ENCODE peak calls at places on chromosomes 3 and 15, in six cellular contexts. T is IMR-90, C is neuronal stem cell, Y is mesenchymal stem cell, V is H1, Q is mesendoderm. B is an unnamed sample.

GRCh38 chr3:94099311-94099710 is 36.5 kb downstream of the NSUN3 start:
- DNase-seq in Q (no peak), T (no peak), Y (no peak), V (no peak), C (no peak), B (no peak)

GRCh38 chr3:102113421-102114041 is 264.2 kb downstream of the NFKBIZ start:
- DNase-seq in Q (no peak), Y (no peak), T (peak), V (no peak), C (no peak), B (no peak)

GRCh38 chr15:77457619-77458265 is 37.1 kb downstream of the HMG20A start:
- DNase-seq in T (peak), C (no peak), V (no peak), Q (no peak), Y (peak), B (no peak)

GRCh38 chr15:89381888-89382287 is 47.3 kb upstream of the POLG start:
- DNase-seq in C (no peak), V (no peak), T (no peak), Q (no peak), Y (no peak), B (no peak)

GRCh38 chr15:52789008-52789600 is 1.0 kb downstream of the ONECUT1 start:
- DNase-seq in T (no peak), Q (no peak), V (no peak), C (no peak), Y (no peak), B (no peak)

GRCh38 chr3:124760601-124761000 is 30.3 kb downstream of the UMPS start:
- DNase-seq in V (no peak), T (peak), Q (peak), Y (peak), C (no peak), B (no peak)

GRCh38 chr3:144810150-144810549 is 838.5 kb downstream of the DIPK2A start:
- DNase-seq in T (no peak), Q (no peak), V (no peak), C (no peak), Y (no peak), B (no peak)

GRCh38 chr15:51051776-51052175 is 42.9 kb downstream of the TNFAIP8L3 start:
- DNase-seq in T (no peak), V (no peak), C (no peak), Q (no peak), Y (no peak), B (no peak)

GRCh38 chr3:100492810-100493140 is 356 bp downstream of the TMEM45A start:
- DNase-seq in C (no peak), T (no peak), Q (no peak), Y (no peak), V (no peak), B (no peak)

GRCh38 chr15:73688455-73688854 is 4.3 kb downstream of the CD276 start:
- DNase-seq in Y (peak), T (peak), C (no peak), Q (no peak), V (no peak), B (peak)

GRCh38 chr3:133578548-133579191 is 5.2 kb downstream of the CDV3 start:
- DNase-seq in T (peak), Y (peak), C (no peak), Q (peak), V (no peak), B (no peak)

GRCh38 chr3:62188547-62189375 is 184.6 kb downstream of the FEZF2 start:
- DNase-seq in Y (peak), T (peak), V (peak), Q (peak), C (peak), B (peak)

GRCh38 chr3:153350420-153350819 is 188.4 kb downstream of the RAP2B start:
- DNase-seq in V (no peak), T (peak), Q (peak), Y (peak), C (no peak), B (no peak)

GRCh38 chr3:81726132-81726531 is 35.3 kb downstream of the GBE1 start:
- DNase-seq in Q (no peak), Y (peak), T (peak), C (no peak), V (no peak), B (no peak)

GRCh38 chr15:44738340-44738984 is 2.1 kb downstream of the TRIM69 start:
- DNase-seq in C (peak), Q (peak), T (peak), V (no peak), Y (peak), B (no peak)

GRCh38 chr3:45503904-45504651 is 90.5 kb upstream of the LIMD1 start:
- DNase-seq in Q (no peak), T (no peak), Y (no peak), C (no peak), V (no peak), B (no peak)

GRCh38 chr3:43247556-43248186 is 38.7 kb upstream of the SNRK start:
- DNase-seq in Y (no peak), Q (no peak), C (no peak), T (no peak), V (no peak), B (no peak)

GRCh38 chr15:72365844-72366243 is 10.0 kb downstream of the HEXA start:
- DNase-seq in Y (no peak), C (no peak), V (no peak), T (no peak), Q (no peak), B (no peak)

GRCh38 chr3:189903562-189904250 is 217.0 kb downstream of the P3H2 start:
- DNase-seq in Q (no peak), V (no peak), Y (no peak), T (no peak), C (no peak), B (no peak)

GRCh38 chr3:14847613-14848541 is 29.1 kb downstream of the FGD5 start:
- DNase-seq in V (peak), C (no peak), T (no peak), Q (peak), Y (no peak), B (peak)

GRCh38 chr15:99683000-99683670 is 50.1 kb downstream of the LYSMD4 start:
- DNase-seq in C (no peak), T (peak), Q (no peak), V (no peak), Y (peak), B (no peak)

GRCh38 chr15:35168464-35168863 is 83.4 kb upstream of the NANOGP8 start:
- DNase-seq in C (no peak), T (peak), V (no peak), Y (peak), Q (no peak), B (no peak)

GRCh38 chr3:43259626-43260025 is 26.7 kb upstream of the SNRK start:
- DNase-seq in Q (no peak), T (no peak), C (no peak), V (no peak), Y (peak), B (no peak)

GRCh38 chr3:175726228-175726627 is 867.1 kb downstream of the NAALADL2 start:
- DNase-seq in T (no peak), Q (no peak), C (no peak), Y (no peak), V (no peak), B (no peak)

GRCh38 chr3:55169608-55170010 is 241.8 kb upstream of the LRTM1 start:
- DNase-seq in Q (no peak), V (no peak), T (peak), C (no peak), Y (peak), B (no peak)

GRCh38 chr3:130950641-130951040 is 56.8 kb downstream of the ATP2C1 start:
- DNase-seq in C (no peak), V (no peak), Q (no peak), Y (peak), T (peak), B (no peak)

GRCh38 chr15:88613074-88613944 is 7.8 kb upstream of the AEN start:
- DNase-seq in V (peak), T (peak), Q (peak), Y (peak), C (no peak), B (peak)

GRCh38 chr3:9727041-9727595 is 4.4 kb upstream of the BRPF1 start:
- DNase-seq in Y (no peak), T (no peak), C (no peak), V (peak), Q (peak), B (peak)

GRCh38 chr15:81941479-81941878 is 104.3 kb downstream of the MEX3B start:
- DNase-seq in Y (peak), V (no peak), Q (no peak), T (no peak), C (no peak), B (no peak)

GRCh38 chr3:42847731-42848130 is 27.9 kb downstream of the CYP8B1 start:
- DNase-seq in Q (peak), V (no peak), C (no peak), Y (no peak), T (no peak), B (peak)

GRCh38 chr15:65034719-65035118 is 5.3 kb upstream of the MTFMT start:
- DNase-seq in V (no peak), T (no peak), C (no peak), Y (no peak), Q (no peak), B (no peak)

GRCh38 chr3:114518409-114518808 is 224.6 kb downstream of the TIGIT start:
- DNase-seq in T (no peak), V (no peak), Q (peak), C (no peak), Y (no peak), B (no peak)

GRCh38 chr3:66597316-66597863 is 96.6 kb upstream of the LRIG1 start:
- DNase-seq in T (no peak), Q (peak), Y (no peak), C (no peak), V (no peak), B (no peak)

GRCh38 chr3:47161983-47162694 is 1.8 kb downstream of the SETD2 start:
- DNase-seq in T (no peak), Y (peak), Q (no peak), V (no peak), C (no peak), B (no peak)

GRCh38 chr15:78988361-78988911 is 43.6 kb upstream of the CTSH start:
- DNase-seq in Q (peak), Y (peak), T (peak), C (no peak), V (no peak), B (no peak)

GRCh38 chr3:94066829-94067470 is 4.1 kb downstream of the NSUN3 start:
- DNase-seq in V (no peak), T (no peak), Y (no peak), Q (peak), C (no peak), B (no peak)

GRCh38 chr3:166013073-166013679 is 176.0 kb upstream of the BCHE start:
- DNase-seq in Y (peak), T (peak), Q (peak), C (peak), V (no peak), B (no peak)

GRCh38 chr3:112789787-112790186 is 56.9 kb downstream of the CD200R1L start:
- DNase-seq in V (no peak), Q (no peak), C (no peak), Y (peak), T (peak), B (no peak)

GRCh38 chr3:112794622-112795172 is 52.0 kb downstream of the CD200R1L start:
- DNase-seq in V (no peak), C (no peak), T (no peak), Q (peak), Y (peak), B (no peak)

GRCh38 chr3:112793311-112794081 is 53.2 kb downstream of the CD200R1L start:
- DNase-seq in T (no peak), V (no peak), Y (no peak), C (no peak), Q (no peak), B (no peak)
- H3K23ac ChIP-seq in T (no peak), V (no peak), Y (no peak), C (no peak), Q (no peak), B (no peak)

GRCh38 chr3:111890051-111890580 is 31.1 kb downstream of the PHLDB2 start:
- DNase-seq in Y (no peak), V (no peak), C (no peak), T (no peak), Q (no peak), B (no peak)

GRCh38 chr3:111892070-111892469 is 33.0 kb downstream of the PHLDB2 start:
- DNase-seq in C (no peak), T (no peak), Q (no peak), V (no peak), Y (no peak), B (no peak)

GRCh38 chr3:111899966-111900365 is 40.9 kb downstream of the PHLDB2 start:
- DNase-seq in Y (no peak), T (no peak), Q (no peak), C (no peak), V (no peak), B (no peak)

DNA sequence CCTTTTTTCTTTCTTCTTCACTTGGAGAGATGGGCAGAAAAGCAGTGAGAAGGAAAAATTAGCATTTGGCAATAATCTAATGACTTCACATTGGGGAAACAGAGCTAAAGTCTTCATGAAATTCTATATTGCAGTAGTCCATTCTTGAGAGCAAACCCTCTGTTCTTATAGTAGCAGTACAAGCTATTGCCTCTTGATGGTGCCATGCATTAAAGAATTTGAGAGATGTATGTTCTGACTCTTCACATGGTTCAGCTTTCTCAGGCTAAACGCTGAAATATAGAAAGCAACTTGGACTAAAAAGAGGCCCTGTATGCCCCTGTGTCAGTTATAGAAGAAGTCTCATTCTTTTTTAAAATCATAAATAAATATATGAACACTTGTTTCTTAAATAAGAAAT is 36.0 kb downstream of the PHLDB2 start:
- DNase-seq in Y (peak), Q (peak), V (no peak), T (peak), C (no peak), B (no peak)
- H2BK15ac ChIP-seq in Y (no peak), Q (no peak), V (no peak), T (no peak), C (no peak), B (no peak)

GRCh38 chr15:71197620-71198019 is 82.3 kb downstream of the THSD4 start:
- DNase-seq in T (no peak), C (no peak), V (no peak), Q (no peak), Y (no peak), B (no peak)

GRCh38 chr15:71202712-71203111 is 87.4 kb downstream of the THSD4 start:
- DNase-seq in C (no peak), V (no peak), T (no peak), Y (no peak), Q (peak), B (peak)

GRCh38 chr15:71201471-71201870 is 86.2 kb downstream of the THSD4 start:
- DNase-seq in C (no peak), T (no peak), Y (no peak), V (no peak), Q (no peak), B (no peak)

GRCh38 chr15:71198846-71199245 is 83.6 kb downstream of the THSD4 start:
- DNase-seq in Q (no peak), Y (no peak), C (no peak), T (peak), V (no peak), B (no peak)

GRCh38 chr15:71199384-71200351 is 84.4 kb downstream of the THSD4 start:
- DNase-seq in V (no peak), Y (peak), Q (peak), T (peak), C (no peak), B (no peak)
- H3K23ac ChIP-seq in V (no peak), Y (no peak), Q (no peak), T (peak), C (peak), B (no peak)

GRCh38 chr15:40722934-40723333 is 28.0 kb downstream of the RAD51 start:
- DNase-seq in Y (peak), Q (no peak), V (no peak), T (peak), C (no peak), B (no peak)
- H2BK15ac ChIP-seq in Y (no peak), Q (no peak), V (no peak), T (no peak), C (no peak), B (no peak)

GRCh38 chr3:113129168-113129567 is 82.2 kb upstream of the BOC start:
- DNase-seq in C (no peak), Y (no peak), T (no peak), V (no peak), Q (no peak), B (no peak)
- H3K23ac ChIP-seq in C (no peak), Y (no peak), T (no peak), V (no peak), Q (no peak), B (no peak)

GRCh38 chr15:75238150-75238549 is 20.0 kb upstream of the GOLGA6C start:
- DNase-seq in Q (no peak), V (no peak), T (no peak), Y (no peak), C (no peak), B (no peak)

GRCh38 chr15:75234191-75234810 is 23.8 kb upstream of the GOLGA6C start:
- DNase-seq in Q (no peak), C (no peak), V (no peak), T (no peak), Y (no peak), B (no peak)

GRCh38 chr15:75235051-75235673 is 23.0 kb upstream of the GOLGA6C start:
- DNase-seq in T (no peak), V (no peak), Q (no peak), Y (no peak), C (no peak), B (no peak)

GRCh38 chr15:75237316-75237982 is 20.7 kb upstream of the GOLGA6C start:
- DNase-seq in T (no peak), Y (no peak), Q (no peak), C (no peak), V (no peak), B (no peak)

DNA sequence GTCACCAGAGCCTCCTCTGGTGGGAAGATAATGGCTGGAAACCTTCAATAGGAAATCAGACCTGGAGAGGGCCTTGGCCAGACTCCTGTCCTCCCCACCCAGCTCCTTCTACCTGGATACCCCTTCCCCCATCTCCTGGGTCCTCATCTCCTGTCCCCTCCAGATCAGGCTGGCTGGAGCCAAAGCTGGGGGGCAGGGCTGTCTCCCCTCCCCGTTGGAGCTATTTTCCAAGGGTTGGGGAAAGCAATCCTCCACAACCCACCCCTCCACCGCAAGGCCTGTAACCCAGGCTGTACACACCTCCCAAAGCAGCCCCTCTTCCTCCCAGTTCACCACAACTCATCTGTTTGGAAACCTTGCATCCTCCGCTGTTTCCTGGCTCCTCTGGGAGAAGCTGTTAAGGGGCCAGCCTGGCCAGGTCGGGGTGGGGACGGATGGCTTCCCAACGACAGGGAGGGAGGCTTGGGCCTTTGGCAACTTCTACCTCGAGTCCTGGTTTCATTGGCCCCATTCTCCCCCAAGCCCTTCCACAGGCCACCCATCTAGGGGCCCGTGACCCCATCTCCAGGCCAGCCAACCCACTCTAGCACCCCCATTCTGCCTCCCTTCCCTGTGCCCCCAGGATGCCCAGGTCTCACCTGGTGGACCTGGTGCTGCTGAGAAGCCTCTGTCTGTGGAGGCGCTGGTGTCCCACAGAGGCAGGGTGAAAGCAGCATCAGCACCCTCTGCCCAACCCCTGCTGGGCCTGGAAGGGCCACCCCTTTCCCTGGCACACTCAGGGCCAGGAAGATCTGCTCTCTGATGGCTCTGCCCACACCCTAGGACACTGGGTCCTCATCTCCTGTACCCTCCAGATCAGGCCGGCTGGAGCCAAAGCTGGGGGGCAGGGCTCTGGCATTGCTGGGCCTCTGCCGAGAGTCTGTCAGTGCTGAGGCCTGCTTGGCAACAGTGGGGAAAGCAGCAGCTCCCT is 22.1 kb upstream of the GOLGA6C start:
- DNase-seq in C (no peak), V (no peak), Q (no peak), Y (no peak), T (no peak), B (no peak)
- H2BK15ac ChIP-seq in C (peak), V (peak), Q (no peak), Y (no peak), T (no peak), B (no peak)

DNA sequence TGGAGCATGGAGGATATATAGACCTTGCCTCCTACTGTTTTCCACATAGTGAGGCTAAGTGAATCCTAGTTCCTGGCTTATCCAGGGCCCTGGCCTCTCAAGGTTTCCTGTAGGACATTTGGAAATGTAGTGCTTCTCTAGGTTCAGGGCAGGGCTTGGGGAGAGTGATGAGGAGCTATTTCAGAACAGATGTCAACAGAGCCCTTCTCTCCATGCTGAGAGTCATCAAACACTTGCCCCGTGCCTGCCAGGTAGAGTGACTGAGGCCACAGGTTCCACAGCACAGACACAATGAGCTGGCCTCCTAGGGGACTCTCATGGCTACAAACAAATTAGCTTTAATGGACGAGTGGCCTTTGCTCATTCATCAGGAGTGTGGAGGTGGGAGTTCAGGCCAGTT is 189.7 kb downstream of the RYR3 start:
- DNase-seq in Y (no peak), T (no peak), C (no peak), Q (no peak), V (no peak), B (no peak)
- H3K23ac ChIP-seq in Y (no peak), T (no peak), C (no peak), Q (no peak), V (no peak), B (no peak)